ENCODE peak calls at places on chromosome 7, in four cellular contexts. F is astrocyte, X is OCI-LY7, Z is BJ. C is an unnamed sample.

GRCh38 chr7:142813262-142813661 is 41.6 kb upstream of the EPHB6 start:
- DNase-seq in X (no peak), Z (no peak), F (peak), C (peak)

GRCh38 chr7:143372070-143372469 is 9.1 kb upstream of the ZYX start:
- DNase-seq in X (peak), Z (no peak), F (no peak), C (no peak)

GRCh38 chr7:32079530-32079929 is 9.3 kb upstream of the PDE1C start:
- DNase-seq in Z (no peak), F (no peak), X (no peak), C (no peak)

GRCh38 chr7:131071786-131072504 is 255.7 kb upstream of the MKLN1 start:
- DNase-seq in Z (no peak), F (peak), X (peak), C (no peak)

GRCh38 chr7:137421389-137421788 is 77.9 kb upstream of the PTN start:
- DNase-seq in X (no peak), Z (no peak), F (peak), C (no peak)

GRCh38 chr7:95476904-95477594 is 8.7 kb upstream of the ASB4 start:
- DNase-seq in X (peak), Z (no peak), F (peak), C (no peak)

GRCh38 chr7:125563964-125564529 is 634.4 kb upstream of the POT1 start:
- DNase-seq in Z (no peak), X (no peak), F (no peak), C (no peak)

GRCh38 chr7:88291401-88292173 is 15.1 kb downstream of the STEAP4 start:
- DNase-seq in Z (no peak), X (no peak), F (peak), C (no peak)

GRCh38 chr7:39825391-39825790 is 124.7 kb upstream of the CDK13 start:
- DNase-seq in X (no peak), Z (no peak), F (no peak), C (no peak)

GRCh38 chr7:50266893-50267386 is 37.6 kb upstream of the IKZF1 start:
- DNase-seq in F (no peak), Z (no peak), X (peak), C (no peak)

GRCh38 chr7:38398725-38399321 is 125.4 kb upstream of the TARP start:
- DNase-seq in F (peak), Z (no peak), X (peak), C (no peak)

GRCh38 chr7:14602851-14603250 is 299.7 kb downstream of the DGKB start:
- DNase-seq in Z (no peak), X (no peak), F (no peak), C (no peak)

GRCh38 chr7:4430227-4430626 is 251.9 kb upstream of the FOXK1 start:
- DNase-seq in Z (no peak), F (no peak), X (no peak), C (no peak)

GRCh38 chr7:25392571-25393338 is 164.5 kb upstream of the NPVF start:
- DNase-seq in F (no peak), Z (no peak), X (no peak), C (no peak)

GRCh38 chr7:25386311-25386744 is 158.0 kb upstream of the NPVF start:
- DNase-seq in F (no peak), X (no peak), Z (no peak), C (no peak)

GRCh38 chr7:25391295-25391861 is 163.1 kb upstream of the NPVF start:
- DNase-seq in Z (no peak), X (peak), F (no peak), C (peak)

GRCh38 chr7:25388681-25389080 is 160.4 kb upstream of the NPVF start:
- DNase-seq in X (no peak), F (no peak), Z (no peak), C (no peak)

DNA sequence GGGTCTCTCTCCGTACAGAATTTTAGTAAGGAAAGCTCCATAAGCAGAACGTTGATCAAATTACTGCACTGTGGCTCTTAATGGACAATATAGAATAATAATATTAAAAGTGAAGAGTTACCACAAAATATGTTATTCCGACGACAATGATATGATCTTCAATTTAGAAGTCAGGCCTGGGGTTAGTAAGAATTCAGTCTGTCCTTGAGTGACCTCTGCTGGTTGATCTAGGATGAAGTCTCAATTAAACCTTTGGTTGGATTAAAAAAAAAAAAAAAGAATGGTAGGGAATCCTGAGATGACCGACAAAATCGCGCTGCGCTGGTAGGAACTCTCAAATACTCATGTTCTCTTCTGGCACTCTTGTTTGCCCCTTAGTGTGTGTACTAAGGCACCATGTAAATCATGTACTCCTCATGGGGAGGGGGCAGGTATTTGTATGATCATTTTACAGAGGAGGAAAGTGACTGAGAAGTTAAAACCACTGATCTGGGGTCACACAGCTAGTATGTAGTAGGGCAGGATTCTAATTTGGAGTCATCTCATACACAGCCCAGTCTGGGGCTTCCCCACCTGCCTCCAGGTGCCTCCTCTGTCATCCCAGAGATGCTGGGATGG is 161.3 kb upstream of the NPVF start:
- DNase-seq in X (peak), F (peak), Z (no peak), C (no peak)
- TF ChIP-seq CTCF in X (peak), F (peak), Z (peak), C (peak)

GRCh38 chr7:133081605-133082389 is at the start of gene CHCHD3:
- DNase-seq in F (peak), Z (peak), X (peak), C (peak)

GRCh38 chr7:133081119-133081604 is 728 bp downstream of the CHCHD3 start:
- DNase-seq in X (peak), Z (no peak), F (no peak), C (no peak)

GRCh38 chr7:133082390-133082766 is 488 bp upstream of the CHCHD3 start:
- DNase-seq in X (no peak), F (no peak), Z (no peak), C (no peak)

GRCh38 chr7:133077394-133077793 is 4.5 kb downstream of the CHCHD3 start:
- DNase-seq in F (no peak), X (no peak), Z (no peak), C (no peak)

DNA sequence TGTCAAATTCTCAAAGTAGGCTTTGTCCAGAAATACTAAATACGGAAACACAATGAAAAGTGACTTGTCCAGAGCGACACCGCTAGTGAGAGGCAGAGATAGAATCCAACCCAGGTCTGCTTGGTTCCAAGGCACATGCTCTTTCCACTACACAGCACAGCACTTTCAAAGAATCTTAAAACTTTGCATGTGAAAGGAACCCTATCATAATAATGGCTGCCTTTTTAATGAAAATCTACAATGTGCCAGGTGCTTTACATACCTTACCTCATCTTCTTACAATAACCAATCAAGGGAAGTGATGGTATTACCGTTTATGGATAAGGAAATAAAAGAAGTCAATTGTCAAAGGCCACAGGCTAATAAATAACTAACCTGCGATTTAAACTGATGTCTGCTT is 2.6 kb downstream of the CHCHD3 start:
- DNase-seq in Z (no peak), X (no peak), F (no peak), C (no peak)
- H3K4me3 ChIP-seq in Z (no peak), X (no peak), F (no peak), C (no peak)

GRCh38 chr7:154375956-154376355 is 323.8 kb downstream of the DPP6 start:
- DNase-seq in X (no peak), F (no peak), Z (no peak), C (no peak)
- TF ChIP-seq CTCF in X (no peak), F (no peak), Z (no peak), C (no peak)

GRCh38 chr7:23529262-23529859 is 2.4 kb downstream of the TRA2A start:
- DNase-seq in Z (no peak), F (no peak), X (no peak), C (no peak)
- H3K4me3 ChIP-seq in Z (no peak), F (peak), X (peak), C (peak)

DNA sequence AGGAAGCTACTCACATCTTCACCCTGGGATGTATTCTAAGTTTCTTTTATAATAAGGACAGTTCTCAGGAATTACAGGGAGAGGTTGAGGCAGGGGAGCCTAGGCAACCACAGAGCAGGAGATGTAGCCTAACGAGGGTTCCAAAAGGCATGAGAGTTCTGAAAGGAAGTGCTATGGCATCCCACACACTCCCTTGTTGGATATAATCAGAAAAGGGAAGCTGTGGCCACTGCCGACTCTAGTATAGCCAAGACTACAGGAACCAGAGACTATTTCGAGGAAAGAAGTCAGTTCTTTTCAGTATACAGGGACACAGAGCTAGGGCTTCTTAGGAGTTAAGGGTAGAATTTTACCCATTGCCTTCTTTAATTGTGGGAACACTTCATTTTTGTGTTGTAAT is 11.0 kb downstream of the PRR15 start:
- DNase-seq in F (no peak), Z (no peak), X (no peak), C (no peak)
- TF ChIP-seq CTCF in F (no peak), Z (no peak), X (no peak), C (no peak)

C was measured in AG04449.